ENCODE peak calls at places on chromosomes 13 and 19, in seven cellular contexts. One of them, this sample, is unnamed.

GRCh38 chr19:35478794-35479193 is 11.5 kb downstream of the KRTDAP start:
- DNase-seq in activated naive CD8-positive, alpha-beta T cell treated with anti-CD3 and anti-CD28 coated beads for 36 hours: no peak
- DNase-seq in breast epithelium: no peak
- DNase-seq in stimulated activated naive CD4-positive, alpha-beta T cell: no peak
- DNase-seq in naive B cell: no peak
- DNase-seq in gastrocnemius medialis: no peak
- DNase-seq in endothelial cell: no peak
- DNase-seq in this sample: no peak

GRCh38 chr19:3671680-3672574 is 28.3 kb downstream of the PIP5K1C start:
- DNase-seq in activated naive CD8-positive, alpha-beta T cell treated with anti-CD3 and anti-CD28 coated beads for 36 hours: peak
- DNase-seq in breast epithelium: no peak
- DNase-seq in stimulated activated naive CD4-positive, alpha-beta T cell: no peak
- DNase-seq in naive B cell: no peak
- DNase-seq in gastrocnemius medialis: no peak
- DNase-seq in endothelial cell: no peak
- DNase-seq in this sample: peak

GRCh38 chr13:110161112-110161897 is 145.7 kb downstream of the COL4A1 start:
- DNase-seq in activated naive CD8-positive, alpha-beta T cell treated with anti-CD3 and anti-CD28 coated beads for 36 hours: no peak
- DNase-seq in breast epithelium: no peak
- DNase-seq in stimulated activated naive CD4-positive, alpha-beta T cell: no peak
- DNase-seq in naive B cell: no peak
- DNase-seq in gastrocnemius medialis: no peak
- DNase-seq in endothelial cell: no peak
- DNase-seq in this sample: no peak

GRCh38 chr13:97274782-97275252 is 52.7 kb downstream of the MBNL2 start:
- DNase-seq in activated naive CD8-positive, alpha-beta T cell treated with anti-CD3 and anti-CD28 coated beads for 36 hours: no peak
- DNase-seq in breast epithelium: no peak
- DNase-seq in stimulated activated naive CD4-positive, alpha-beta T cell: no peak
- DNase-seq in naive B cell: no peak
- DNase-seq in gastrocnemius medialis: no peak
- DNase-seq in endothelial cell: no peak
- DNase-seq in this sample: no peak

GRCh38 chr13:30846311-30846710 is 59.8 kb upstream of the MEDAG start:
- DNase-seq in activated naive CD8-positive, alpha-beta T cell treated with anti-CD3 and anti-CD28 coated beads for 36 hours: no peak
- DNase-seq in breast epithelium: no peak
- DNase-seq in stimulated activated naive CD4-positive, alpha-beta T cell: no peak
- DNase-seq in naive B cell: no peak
- DNase-seq in gastrocnemius medialis: no peak
- DNase-seq in endothelial cell: no peak
- DNase-seq in this sample: no peak

GRCh38 chr19:56015756-56016155 is 29.2 kb downstream of the NLRP5 start:
- DNase-seq in activated naive CD8-positive, alpha-beta T cell treated with anti-CD3 and anti-CD28 coated beads for 36 hours: no peak
- DNase-seq in breast epithelium: no peak
- DNase-seq in stimulated activated naive CD4-positive, alpha-beta T cell: no peak
- DNase-seq in naive B cell: no peak
- DNase-seq in gastrocnemius medialis: no peak
- DNase-seq in endothelial cell: no peak
- DNase-seq in this sample: no peak

GRCh38 chr19:56663931-56664500 is 7.5 kb downstream of the ZNF835 start:
- DNase-seq in activated naive CD8-positive, alpha-beta T cell treated with anti-CD3 and anti-CD28 coated beads for 36 hours: no peak
- DNase-seq in breast epithelium: no peak
- DNase-seq in stimulated activated naive CD4-positive, alpha-beta T cell: no peak
- DNase-seq in naive B cell: no peak
- DNase-seq in gastrocnemius medialis: no peak
- DNase-seq in endothelial cell: no peak
- DNase-seq in this sample: no peak

GRCh38 chr19:15180451-15181390 is 20.1 kb downstream of the NOTCH3 start:
- DNase-seq in activated naive CD8-positive, alpha-beta T cell treated with anti-CD3 and anti-CD28 coated beads for 36 hours: no peak
- DNase-seq in breast epithelium: no peak
- DNase-seq in stimulated activated naive CD4-positive, alpha-beta T cell: no peak
- DNase-seq in naive B cell: no peak
- DNase-seq in gastrocnemius medialis: no peak
- DNase-seq in endothelial cell: no peak
- DNase-seq in this sample: peak

GRCh38 chr19:42279148-42279901 is 10.3 kb downstream of the CIC start:
- DNase-seq in activated naive CD8-positive, alpha-beta T cell treated with anti-CD3 and anti-CD28 coated beads for 36 hours: no peak
- DNase-seq in breast epithelium: no peak
- DNase-seq in stimulated activated naive CD4-positive, alpha-beta T cell: no peak
- DNase-seq in naive B cell: no peak
- DNase-seq in gastrocnemius medialis: no peak
- DNase-seq in endothelial cell: no peak
- DNase-seq in this sample: no peak

GRCh38 chr13:37010424-37010823 is 9.8 kb downstream of the EXOSC8 start:
- DNase-seq in activated naive CD8-positive, alpha-beta T cell treated with anti-CD3 and anti-CD28 coated beads for 36 hours: no peak
- DNase-seq in breast epithelium: no peak
- DNase-seq in stimulated activated naive CD4-positive, alpha-beta T cell: no peak
- DNase-seq in naive B cell: no peak
- DNase-seq in gastrocnemius medialis: no peak
- DNase-seq in endothelial cell: no peak
- DNase-seq in this sample: no peak

GRCh38 chr19:36151144-36152051 is 849 bp downstream of the COX7A1 start:
- DNase-seq in activated naive CD8-positive, alpha-beta T cell treated with anti-CD3 and anti-CD28 coated beads for 36 hours: no peak
- DNase-seq in breast epithelium: peak
- DNase-seq in stimulated activated naive CD4-positive, alpha-beta T cell: no peak
- DNase-seq in naive B cell: no peak
- DNase-seq in gastrocnemius medialis: peak
- DNase-seq in endothelial cell: peak
- DNase-seq in this sample: no peak

GRCh38 chr19:5850743-5851293 is 431 bp downstream of the FUT3 start:
- DNase-seq in activated naive CD8-positive, alpha-beta T cell treated with anti-CD3 and anti-CD28 coated beads for 36 hours: no peak
- DNase-seq in breast epithelium: peak
- DNase-seq in stimulated activated naive CD4-positive, alpha-beta T cell: no peak
- DNase-seq in naive B cell: no peak
- DNase-seq in gastrocnemius medialis: no peak
- DNase-seq in endothelial cell: no peak
- DNase-seq in this sample: no peak

GRCh38 chr19:38616265-38616664 is 1.5 kb downstream of the MAP4K1 start:
- DNase-seq in activated naive CD8-positive, alpha-beta T cell treated with anti-CD3 and anti-CD28 coated beads for 36 hours: no peak
- DNase-seq in breast epithelium: no peak
- DNase-seq in stimulated activated naive CD4-positive, alpha-beta T cell: no peak
- DNase-seq in naive B cell: no peak
- DNase-seq in gastrocnemius medialis: no peak
- DNase-seq in endothelial cell: no peak
- DNase-seq in this sample: no peak

GRCh38 chr13:74774252-74774651 is 640.0 kb upstream of the KLF12 start:
- DNase-seq in activated naive CD8-positive, alpha-beta T cell treated with anti-CD3 and anti-CD28 coated beads for 36 hours: no peak
- DNase-seq in breast epithelium: no peak
- DNase-seq in stimulated activated naive CD4-positive, alpha-beta T cell: no peak
- DNase-seq in naive B cell: no peak
- DNase-seq in gastrocnemius medialis: no peak
- DNase-seq in endothelial cell: no peak
- DNase-seq in this sample: no peak

GRCh38 chr13:77026255-77026782 is 640 bp downstream of the FBXL3 start:
- DNase-seq in activated naive CD8-positive, alpha-beta T cell treated with anti-CD3 and anti-CD28 coated beads for 36 hours: peak
- DNase-seq in breast epithelium: peak
- DNase-seq in stimulated activated naive CD4-positive, alpha-beta T cell: peak
- DNase-seq in naive B cell: peak
- DNase-seq in gastrocnemius medialis: peak
- DNase-seq in endothelial cell: peak
- DNase-seq in this sample: peak

GRCh38 chr13:110164706-110165105 is 142.3 kb downstream of the COL4A1 start:
- DNase-seq in activated naive CD8-positive, alpha-beta T cell treated with anti-CD3 and anti-CD28 coated beads for 36 hours: no peak
- DNase-seq in breast epithelium: no peak
- DNase-seq in stimulated activated naive CD4-positive, alpha-beta T cell: no peak
- DNase-seq in naive B cell: no peak
- DNase-seq in gastrocnemius medialis: no peak
- DNase-seq in endothelial cell: no peak
- DNase-seq in this sample: no peak

GRCh38 chr13:85140192-85140591 is 659.0 kb downstream of the SLITRK6 start:
- DNase-seq in activated naive CD8-positive, alpha-beta T cell treated with anti-CD3 and anti-CD28 coated beads for 36 hours: no peak
- DNase-seq in breast epithelium: no peak
- DNase-seq in stimulated activated naive CD4-positive, alpha-beta T cell: no peak
- DNase-seq in naive B cell: no peak
- DNase-seq in gastrocnemius medialis: no peak
- DNase-seq in endothelial cell: no peak
- DNase-seq in this sample: no peak

GRCh38 chr13:90968510-90968909 is 379.0 kb upstream of the MIR17HG start:
- DNase-seq in activated naive CD8-positive, alpha-beta T cell treated with anti-CD3 and anti-CD28 coated beads for 36 hours: no peak
- DNase-seq in breast epithelium: no peak
- DNase-seq in stimulated activated naive CD4-positive, alpha-beta T cell: no peak
- DNase-seq in naive B cell: no peak
- DNase-seq in gastrocnemius medialis: no peak
- DNase-seq in endothelial cell: peak
- DNase-seq in this sample: peak